ENCODE peak calls at places on chromosomes 16 and 17, in nine cellular contexts. K is anterior cingulate cortex; P is M059J; T is NCI-H146; R is stimulated activated CD8-positive, alpha-beta memory T cell treated with anti-CD3 and anti-CD28 coated beads, Interleukin-4, amount 100 ng/mL, for 1 hour; L is posterior vena cava; H is spleen; I is WTC11; O is endothelial cell of umbilical vein. E is an unnamed sample.

GRCh38 chr16:66014221-66014620 is 352.3 kb upstream of the CDH5 start:
- DNase-seq in K (no peak), P (no peak), T (no peak), R (no peak), L (no peak), H (no peak), I (no peak), O (no peak), E (no peak)

GRCh38 chr16:82081271-82081670 is 46.2 kb downstream of the HSD17B2 start:
- DNase-seq in K (no peak), P (no peak), T (no peak), R (no peak), L (no peak), H (no peak), I (no peak), O (no peak), E (no peak)

GRCh38 chr16:31569360-31569717 is 41.6 kb downstream of the AHSP start:
- DNase-seq in K (no peak), P (no peak), T (no peak), R (no peak), L (no peak), H (no peak), I (no peak), O (no peak), E (no peak)

GRCh38 chr17:77882481-77883212 is 75.9 kb upstream of the TNRC6C start:
- DNase-seq in K (peak), P (peak), T (no peak), R (peak), L (peak), H (peak), I (no peak), O (no peak), E (peak)

GRCh38 chr17:43402078-43402477 is 3.3 kb downstream of the ARL4D start:
- DNase-seq in K (no peak), P (no peak), T (no peak), R (no peak), L (no peak), H (no peak), I (no peak), O (no peak), E (no peak)

GRCh38 chr16:83705856-83706255 is 101.9 kb upstream of the HSBP1 start:
- DNase-seq in K (no peak), P (peak), T (no peak), R (no peak), L (no peak), H (no peak), I (no peak), O (no peak), E (no peak)

GRCh38 chr16:1351215-1351581 is 480 bp downstream of the TSR3 start:
- DNase-seq in K (no peak), P (no peak), T (no peak), R (no peak), L (no peak), H (no peak), I (no peak), O (no peak), E (peak)

GRCh38 chr17:46020023-46020735 is 21.1 kb downstream of the STH start:
- DNase-seq in K (no peak), P (no peak), T (no peak), R (peak), L (no peak), H (peak), I (no peak), O (no peak), E (no peak)

GRCh38 chr17:6069611-6070279 is 434 bp upstream of the WSCD1 start:
- DNase-seq in K (no peak), P (no peak), T (no peak), R (no peak), L (no peak), H (no peak), I (no peak), O (peak), E (no peak)

GRCh38 chr17:79461041-79461440 is 149.8 kb downstream of the RBFOX3 start:
- DNase-seq in K (no peak), P (peak), T (no peak), R (no peak), L (no peak), H (no peak), I (no peak), O (no peak), E (no peak)

GRCh38 chr16:30874244-30874820 is 19.5 kb downstream of the BCL7C start:
- DNase-seq in K (no peak), P (no peak), T (peak), R (no peak), L (no peak), H (peak), I (no peak), O (no peak), E (peak)

GRCh38 chr16:77434365-77435239 is at the start of gene ADAMTS18:
- DNase-seq in K (no peak), P (no peak), T (peak), R (no peak), L (no peak), H (no peak), I (peak), O (peak), E (peak)

GRCh38 chr16:15513169-15513568 is 78.8 kb downstream of the BMERB1 start:
- DNase-seq in K (no peak), P (no peak), T (no peak), R (no peak), L (no peak), H (no peak), I (no peak), O (no peak), E (no peak)

GRCh38 chr16:56868175-56868574 is 3.2 kb downstream of the SLC12A3 start:
- DNase-seq in K (no peak), P (no peak), T (no peak), R (no peak), L (no peak), H (no peak), I (no peak), O (no peak), E (no peak)

GRCh38 chr16:3797473-3797872 is 80.1 kb upstream of the TRAP1 start:
- DNase-seq in K (no peak), P (peak), T (no peak), R (no peak), L (no peak), H (no peak), I (no peak), O (no peak), E (no peak)

GRCh38 chr17:6471531-6472465 is 27.5 kb downstream of the PIMREG start:
- DNase-seq in K (no peak), P (peak), T (no peak), R (no peak), L (no peak), H (no peak), I (no peak), O (peak), E (peak)

E was measured in DMS53.